ENCODE peak calls at places on chromosomes 2 and 18, in four cellular contexts. K is right lobe of liver, Q is ovary, E is caudate nucleus. O is an unnamed sample.

GRCh38 chr2:27369471-27370025 is 590 bp downstream of the EIF2B4 start:
- DNase-seq in K (no peak), E (peak), Q (no peak), O (no peak)

GRCh38 chr2:238868616-238869292 is 20.9 kb downstream of the TWIST2 start:
- DNase-seq in E (no peak), K (no peak), Q (peak), O (no peak)

GRCh38 chr2:179974743-179975142 is 32.4 kb downstream of the CWC22 start:
- DNase-seq in Q (no peak), E (no peak), K (no peak), O (no peak)

GRCh38 chr2:226168496-226169160 is 631.0 kb downstream of the IRS1 start:
- DNase-seq in E (no peak), K (no peak), Q (no peak), O (no peak)

GRCh38 chr18:60020107-60020925 is 120.5 kb downstream of the PMAIP1 start:
- DNase-seq in Q (no peak), K (no peak), E (no peak), O (peak)

GRCh38 chr2:199405241-199405640 is 52.5 kb downstream of the SATB2 start:
- DNase-seq in K (no peak), Q (no peak), E (no peak), O (peak)

GRCh38 chr2:238261718-238262375 is 22.0 kb upstream of the HES6 start:
- DNase-seq in K (no peak), Q (no peak), E (no peak), O (no peak)

GRCh38 chr2:88451647-88452150 is 794 bp downstream of the FOXI3 start:
- DNase-seq in Q (no peak), E (no peak), K (no peak), O (no peak)

GRCh38 chr2:10079192-10079930 is 850 bp downstream of the CYS1 start:
- DNase-seq in Q (peak), K (no peak), E (no peak), O (peak)

GRCh38 chr18:43543236-43543635 is 265.9 kb upstream of the SYT4 start:
- DNase-seq in E (no peak), Q (no peak), K (no peak), O (no peak)

GRCh38 chr2:191635333-191636234 is 42.4 kb upstream of the NABP1 start:
- DNase-seq in E (no peak), K (no peak), Q (no peak), O (peak)

GRCh38 chr2:157420771-157421323 is 23.0 kb downstream of the CYTIP start:
- DNase-seq in E (no peak), K (no peak), Q (no peak), O (peak)

GRCh38 chr2:120656273-120656960 is 79.3 kb upstream of the GLI2 start:
- DNase-seq in K (no peak), E (peak), Q (no peak), O (no peak)

GRCh38 chr2:143558665-143559064 is 429.4 kb downstream of the ARHGAP15 start:
- DNase-seq in K (no peak), Q (no peak), E (no peak), O (peak)

GRCh38 chr2:170764880-170765261 is 5.3 kb upstream of the ERICH2 start:
- DNase-seq in K (no peak), Q (no peak), E (no peak), O (no peak)

DNA sequence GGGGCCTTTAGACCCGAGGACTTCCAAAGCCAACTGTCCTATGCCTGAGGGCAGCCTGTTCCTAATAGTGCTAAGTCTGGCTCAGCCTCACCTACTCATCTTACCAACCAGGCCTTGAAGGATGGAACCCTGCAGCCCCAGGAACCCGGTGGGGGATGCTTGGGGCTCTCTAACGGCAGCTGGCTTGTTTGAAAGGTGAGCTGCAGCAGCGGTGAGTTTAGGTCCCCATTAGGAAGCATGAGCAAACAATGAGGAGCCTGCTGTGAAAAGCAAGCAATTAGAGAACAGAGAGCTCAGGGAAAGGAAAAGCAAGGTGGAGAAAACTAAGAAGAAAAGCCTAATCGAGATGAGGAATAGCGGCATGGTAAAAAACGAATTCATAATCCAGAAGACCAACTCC is 39.9 kb downstream of the SP110 start:
- DNase-seq in K (no peak), E (no peak), Q (no peak), O (no peak)
- H3K27ac ChIP-seq in K (no peak), E (no peak), Q (no peak), O (no peak)

GRCh38 chr2:182379235-182379634 is 47.6 kb downstream of the PDE1A start:
- DNase-seq in E (no peak), Q (no peak), K (no peak), O (peak)
- H3K27ac ChIP-seq in E (no peak), Q (no peak), K (no peak), O (peak)

DNA sequence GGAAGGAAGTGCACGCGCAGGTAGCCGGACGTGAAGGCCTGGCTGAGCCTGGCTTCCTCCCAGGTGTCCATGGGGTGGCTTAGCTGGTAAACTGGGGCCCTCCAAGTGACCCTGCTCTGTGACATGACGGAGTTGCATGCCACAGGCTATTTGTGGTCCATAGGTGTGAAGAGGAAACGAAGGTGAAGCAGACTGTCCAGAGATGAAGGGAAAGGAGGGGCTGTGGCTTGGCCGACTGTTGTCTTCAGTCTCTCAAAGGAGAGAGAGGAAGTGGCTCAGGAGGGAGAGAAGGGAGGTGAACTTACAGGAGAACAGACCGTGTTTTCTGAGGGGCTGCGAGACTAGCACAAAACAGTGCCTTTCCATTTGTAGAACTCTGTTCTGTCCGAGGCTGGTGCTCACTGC is 19.3 kb downstream of the INPP5D start:
- DNase-seq in E (no peak), Q (no peak), K (peak), O (no peak)
- H3K27ac ChIP-seq in E (peak), Q (no peak), K (no peak), O (no peak)

GRCh38 chr2:127083819-127084503 is 23.0 kb downstream of the BIN1 start:
- DNase-seq in K (peak), E (peak), Q (peak), O (peak)

GRCh38 chr2:127080941-127081769 is 25.8 kb downstream of the BIN1 start:
- DNase-seq in Q (peak), K (no peak), E (peak), O (no peak)

GRCh38 chr2:127080226-127080940 is 26.6 kb downstream of the BIN1 start:
- DNase-seq in Q (no peak), K (no peak), E (no peak), O (no peak)

GRCh38 chr2:127082974-127083373 is 24.0 kb downstream of the BIN1 start:
- DNase-seq in E (no peak), K (no peak), Q (no peak), O (peak)

DNA sequence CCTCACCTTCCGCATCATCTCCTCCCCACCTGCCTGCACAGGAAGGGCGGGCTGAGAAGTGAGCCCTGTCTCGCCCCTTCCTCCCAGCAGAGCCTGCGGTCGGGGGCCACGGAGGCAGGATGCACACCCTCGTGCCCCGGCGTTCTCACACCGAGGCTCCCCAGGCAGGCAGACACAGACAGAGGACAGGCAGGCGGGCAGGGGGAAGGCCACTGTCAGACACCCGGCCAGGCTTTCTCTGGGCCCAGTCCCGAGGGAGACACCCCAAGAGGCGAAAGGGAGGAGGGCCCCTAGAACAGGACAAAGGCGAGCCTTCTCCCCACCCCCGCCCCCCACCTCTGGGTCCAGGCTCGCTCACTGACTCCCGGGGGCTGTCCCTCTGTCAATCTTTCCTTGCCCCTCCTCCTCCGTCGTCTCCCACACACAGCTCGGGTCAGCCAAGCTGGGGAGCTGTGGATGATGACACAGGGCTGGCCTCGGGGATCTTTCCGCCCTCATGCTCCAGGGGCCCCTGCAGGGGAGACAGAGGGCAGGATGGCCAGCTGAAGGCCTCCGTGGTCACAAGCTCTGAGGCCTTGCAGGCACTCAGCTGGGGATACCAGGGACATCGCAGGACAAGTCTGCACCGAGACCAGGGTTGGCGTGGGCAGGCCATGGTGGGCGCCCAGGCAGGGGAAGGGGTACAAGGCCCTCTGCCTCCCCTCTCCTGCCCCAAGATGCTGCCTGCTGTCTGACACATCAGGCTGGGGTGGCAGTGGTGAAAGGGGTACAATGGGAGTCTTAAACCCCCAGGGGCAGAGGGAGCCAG is 24.9 kb downstream of the BIN1 start:
- DNase-seq in E (peak), Q (no peak), K (no peak), O (no peak)
- H3K27ac ChIP-seq in E (peak), Q (peak), K (no peak), O (no peak)

GRCh38 chr2:203683932-203684556 is 22.4 kb upstream of the CD28 start:
- DNase-seq in E (no peak), Q (no peak), K (no peak), O (peak)
- H3K27ac ChIP-seq in E (peak), Q (no peak), K (peak), O (no peak)

GRCh38 chr18:840080-840408 is 28.0 kb upstream of the YES1 start:
- DNase-seq in Q (no peak), E (no peak), K (no peak), O (no peak)
- H3K27ac ChIP-seq in Q (no peak), E (no peak), K (no peak), O (no peak)

O was measured in mesenchymal stem cell.